ENCODE peak calls at places on chromosome 16, in seven cellular contexts. B is lung, W is NCI-H1092, X is choroid plexus epithelial cell, V is ureter, O is AG09319, P is GM19239. G is an unnamed sample.

GRCh38 chr16:1112506-1113184 is 16.6 kb upstream of the C1QTNF8 start:
- DNase-seq in X (no peak), V (no peak), W (no peak), P (no peak), B (no peak), O (no peak), G (no peak)

GRCh38 chr16:70730944-70731343 is 45.1 kb upstream of the MTSS2 start:
- DNase-seq in V (no peak), P (no peak), O (no peak), W (no peak), X (no peak), B (no peak), G (no peak)

GRCh38 chr16:75096730-75097129 is 19.9 kb downstream of the LDHD start:
- DNase-seq in V (peak), O (no peak), X (no peak), B (peak), W (no peak), P (no peak), G (no peak)

GRCh38 chr16:66043326-66043725 is 323.2 kb upstream of the CDH5 start:
- DNase-seq in V (no peak), W (no peak), O (no peak), P (no peak), X (no peak), B (no peak), G (no peak)

GRCh38 chr16:81405702-81406113 is 38.9 kb upstream of the CMIP start:
- DNase-seq in V (no peak), X (peak), O (no peak), B (no peak), W (no peak), P (no peak), G (no peak)

GRCh38 chr16:70770968-70771552 is 29.9 kb downstream of the VAC14 start:
- DNase-seq in V (peak), P (peak), B (peak), O (no peak), W (no peak), X (peak), G (peak)

GRCh38 chr16:11310997-11311561 is 29.9 kb upstream of the PRM1 start:
- DNase-seq in V (no peak), W (no peak), B (no peak), O (no peak), X (no peak), P (no peak), G (no peak)

GRCh38 chr16:80500116-80500859 is 40.5 kb upstream of the DYNLRB2 start:
- DNase-seq in B (no peak), W (no peak), P (no peak), X (peak), O (no peak), V (no peak), G (no peak)

GRCh38 chr16:17369441-17369951 is 101.3 kb downstream of the XYLT1 start:
- DNase-seq in W (no peak), P (peak), X (no peak), V (peak), B (peak), O (no peak), G (peak)

GRCh38 chr16:5206331-5206990 is 108.9 kb upstream of the EEF2KMT start:
- DNase-seq in O (no peak), V (no peak), X (no peak), B (no peak), P (no peak), W (no peak), G (no peak)

GRCh38 chr16:81703177-81704155 is 75.6 kb upstream of the PLCG2 start:
- DNase-seq in W (no peak), O (peak), P (no peak), B (no peak), X (peak), V (no peak), G (no peak)

GRCh38 chr16:2152695-2153506 is 2.7 kb upstream of the TRAF7 start:
- DNase-seq in V (no peak), O (no peak), W (no peak), B (no peak), P (no peak), X (no peak), G (peak)

GRCh38 chr16:4051591-4051990 is 64.7 kb downstream of the ADCY9 start:
- DNase-seq in V (no peak), P (no peak), B (no peak), X (no peak), W (no peak), O (peak), G (no peak)

GRCh38 chr16:25257956-25258855 is 561 bp upstream of the ZKSCAN2 start:
- DNase-seq in B (peak), X (peak), V (peak), W (peak), O (peak), P (peak), G (peak)

GRCh38 chr16:88365244-88365865 is 17.4 kb upstream of the ZNF469 start:
- DNase-seq in X (no peak), O (no peak), V (no peak), W (no peak), B (no peak), P (no peak), G (no peak)

GRCh38 chr16:67156146-67156844 is 3.4 kb downstream of the TRADD start:
- DNase-seq in W (no peak), O (no peak), P (no peak), B (no peak), X (no peak), V (no peak), G (no peak)

GRCh38 chr16:88287219-88287618 is 95.5 kb upstream of the ZNF469 start:
- DNase-seq in B (no peak), O (no peak), V (no peak), W (no peak), P (no peak), X (no peak), G (no peak)

GRCh38 chr16:58032710-58033293 is 7.2 kb downstream of the MMP15 start:
- DNase-seq in V (no peak), P (no peak), O (no peak), W (peak), X (peak), B (peak), G (no peak)